ENCODE peak calls at places on chromosomes 5 and 9, in four cellular contexts. X is esophagus muscularis mucosa, A is DND-41, P is foreskin fibroblast. K is an unnamed sample.
A peak's percentile ranks its signal among the peaks of the same experiment; 100 is the strongest.

GRCh38 chr9:137988051-137988450 is 110.5 kb downstream of the CACNA1B start:
- DNase-seq in A (no peak), P (no peak), X (no peak), K (no peak)

GRCh38 chr9:34513567-34514214 is 9.1 kb downstream of the ENHO start:
- DNase-seq in P (no peak), A (no peak), X (no peak), K (no peak)

GRCh38 chr5:33299621-33300208 is 141.1 kb upstream of the TARS1 start:
- DNase-seq in P (peak; percentile 86), A (no peak), X (no peak), K (peak; percentile 26)

GRCh38 chr5:4640793-4641192 is 499.3 kb upstream of the ADAMTS16 start:
- DNase-seq in X (peak; percentile 21), P (no peak), A (peak; percentile 32), K (no peak)

GRCh38 chr9:129697956-129698757 is 32.7 kb downstream of the PRRX2 start:
- DNase-seq in X (no peak), P (peak; percentile 84), A (no peak), K (no peak)

GRCh38 chr5:159732220-159732619 is 184.1 kb upstream of the ADRA1B start:
- DNase-seq in P (peak; percentile 55), A (peak; percentile 95), X (peak; percentile 45), K (peak; percentile 27)

GRCh38 chr5:17113174-17113941 is 104.1 kb upstream of the BASP1 start:
- DNase-seq in X (no peak), P (peak; percentile 71), A (no peak), K (no peak)

GRCh38 chr9:124658165-124659017 is 112.7 kb downstream of the NR6A1 start:
- DNase-seq in A (peak; percentile 89), P (peak; percentile 88), X (no peak), K (peak; percentile 92)

GRCh38 chr5:61659221-61659696 is 327.2 kb downstream of the ZSWIM6 start:
- DNase-seq in X (no peak), P (no peak), A (no peak), K (no peak)
- H3K4me3 ChIP-seq in X (no peak overlapping the region), P (no peak overlapping the region), A (no peak overlapping the region), K (no peak overlapping the region)

DNA sequence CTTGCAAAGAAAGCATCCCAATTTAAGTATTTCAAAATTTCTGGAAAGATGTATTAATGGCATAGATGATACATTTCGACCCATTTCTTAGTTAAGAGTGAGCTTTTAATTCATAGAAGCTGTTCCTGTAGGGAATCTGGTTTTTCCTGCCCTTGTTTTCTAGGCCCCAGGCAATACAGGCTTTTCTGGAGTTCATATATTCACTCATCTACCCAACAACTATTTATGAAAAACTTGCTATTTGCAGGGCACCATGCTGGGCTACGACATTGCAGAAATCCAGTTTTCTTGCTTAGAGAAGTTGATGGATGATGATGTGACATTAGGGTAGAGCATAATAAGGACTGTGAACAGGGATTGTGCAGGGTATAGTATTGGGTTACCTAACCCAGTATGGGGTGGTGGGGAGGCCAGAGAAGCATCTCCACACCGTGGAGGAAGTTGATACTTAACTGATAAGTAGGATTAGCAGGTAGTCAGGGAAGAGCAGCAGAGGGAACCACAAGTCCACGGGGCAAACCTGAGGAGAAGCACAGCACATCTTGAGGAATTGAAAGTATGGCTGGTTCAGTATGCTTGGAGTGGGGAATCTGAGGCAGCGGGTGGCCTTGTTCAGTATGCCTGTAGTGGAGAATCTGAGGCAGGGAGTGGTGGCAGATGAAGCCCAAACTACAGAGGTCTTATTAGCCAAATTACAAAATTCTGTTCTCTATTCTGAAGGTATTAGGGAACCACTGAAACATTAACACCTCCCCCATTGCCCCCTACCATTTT is 247.5 kb downstream of the ARRDC3 start:
- DNase-seq in X (no peak), A (no peak), P (no peak), K (no peak)
- TF ChIP-seq CTCF in X (no peak), A (no peak), P (no peak), K (no peak)

GRCh38 chr5:117246386-117246785 is 671.8 kb upstream of the SEMA6A start:
- DNase-seq in X (no peak), P (no peak), A (no peak), K (no peak)

GRCh38 chr5:117242028-117242427 is 667.4 kb upstream of the SEMA6A start:
- DNase-seq in P (no peak), A (no peak), X (no peak), K (peak; percentile 23)

GRCh38 chr5:117249086-117249815 is 674.6 kb upstream of the SEMA6A start:
- DNase-seq in P (no peak), X (no peak), A (no peak), K (no peak)

GRCh38 chr5:117245130-117245529 is 670.5 kb upstream of the SEMA6A start:
- DNase-seq in X (no peak), P (no peak), A (no peak), K (peak; percentile 28)
- H3K4me3 ChIP-seq in X (no peak overlapping the region), P (no peak overlapping the region), A (no peak overlapping the region), K (no peak overlapping the region)

DNA sequence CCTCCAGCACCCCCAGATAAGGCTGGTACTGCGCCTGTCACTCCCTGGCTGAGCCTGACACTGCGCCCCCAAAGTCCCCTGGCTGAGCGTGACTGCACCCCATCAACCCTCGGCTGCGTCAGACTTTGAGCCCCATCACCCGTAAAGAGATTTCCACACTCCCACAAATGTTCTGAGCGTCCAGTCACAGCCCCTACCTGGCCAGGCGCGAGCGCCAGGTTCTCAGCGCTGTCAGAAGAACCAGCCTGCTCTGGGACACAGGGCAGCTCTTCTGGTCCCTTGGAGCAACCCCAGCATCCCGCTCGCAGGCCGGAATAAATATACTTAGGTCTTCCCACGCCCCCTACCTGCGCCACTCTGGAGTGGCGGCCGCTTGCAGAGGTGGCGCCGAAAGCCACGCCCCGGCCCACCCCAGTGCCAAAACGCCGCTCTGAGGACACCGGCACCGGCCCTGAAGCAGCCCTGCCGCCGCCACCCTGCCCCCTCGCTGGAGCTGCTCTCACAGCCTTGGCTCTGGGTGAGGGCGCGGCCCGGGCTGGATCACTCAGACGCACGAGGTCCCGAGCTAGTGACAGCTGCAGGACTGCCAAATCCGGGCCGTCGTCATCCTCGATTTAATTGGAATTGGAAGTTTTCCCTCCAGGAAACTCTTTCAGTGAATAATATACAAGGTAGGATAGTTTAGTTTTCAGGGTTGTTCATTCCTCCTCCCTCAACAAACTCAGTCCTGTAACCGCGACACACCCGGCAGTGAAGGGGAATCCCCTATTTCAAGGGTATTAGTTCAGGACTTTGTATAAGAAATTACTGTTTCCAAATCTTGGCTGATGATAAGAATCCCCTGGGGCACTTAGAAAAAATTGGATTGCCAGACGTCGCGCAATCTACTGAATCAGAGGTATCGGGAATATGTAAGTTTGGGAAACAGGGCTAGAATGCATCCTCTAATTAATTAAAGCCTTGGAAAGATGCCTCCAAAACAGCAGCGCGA is 1.2 kb upstream of the CEMIP2 start:
- DNase-seq in X (peak; percentile 93), P (peak; percentile 77), A (peak; percentile 29), K (peak; percentile 47)
- TF ChIP-seq CTCF in X (peak; percentile 31), P (peak; percentile 1), A (no peak), K (no peak)

DNA sequence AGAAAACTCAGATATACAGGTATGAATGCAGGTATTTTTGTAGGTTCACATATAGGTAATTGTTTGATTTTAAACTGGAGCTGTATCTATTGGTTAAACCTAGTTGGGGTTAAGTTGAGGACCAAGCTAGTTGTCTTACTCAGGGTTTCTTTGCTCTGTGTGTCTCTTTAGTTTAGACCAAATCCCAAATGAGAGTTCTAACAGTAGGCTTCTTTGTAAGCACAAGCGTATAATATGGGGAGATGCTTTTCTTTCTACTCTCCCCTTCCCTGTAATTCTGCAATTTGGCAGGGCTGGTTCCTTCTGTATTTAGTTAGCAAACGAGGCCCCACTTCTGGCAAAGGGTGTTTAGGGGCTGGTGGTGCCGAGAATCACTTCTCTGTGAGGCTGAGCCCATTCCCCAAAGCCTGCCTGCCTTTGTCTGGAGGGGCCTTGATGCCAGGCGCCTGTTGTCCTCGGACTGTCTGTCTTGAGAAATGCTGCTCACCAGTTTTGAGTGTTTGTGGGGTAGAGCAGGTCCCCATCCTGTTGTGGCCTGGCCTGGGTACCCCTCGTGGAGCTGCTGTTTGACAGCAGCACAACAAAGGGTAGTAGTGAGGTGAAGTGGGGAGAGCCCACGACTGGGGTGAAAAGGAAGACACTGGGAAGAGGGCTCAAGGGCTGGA is 259.3 kb downstream of the FANCC start:
- DNase-seq in P (no peak), X (no peak), A (no peak), K (no peak)
- H3K4me3 ChIP-seq in P (no peak overlapping the region), X (peak overlapping the region; percentile 28), A (no peak overlapping the region), K (no peak overlapping the region)

GRCh38 chr5:3075309-3075708 is 323.8 kb upstream of the IRX2 start:
- DNase-seq in X (no peak), P (no peak), A (no peak), K (no peak)
- TF ChIP-seq CTCF in X (no peak), P (no peak), A (peak; percentile 49), K (no peak)